ENCODE peak calls at places on chromosome 21, in seven cellular contexts. E is lower lobe of right lung, K is brain microvascular endothelial cell, O is heart right ventricle, B is hepatocyte, H is OCI-LY7, I is right lobe of liver. G is an unnamed sample.

GRCh38 chr21:41975391-41976272 is 21.8 kb upstream of the C2CD2 start:
- DNase-seq in I (no peak), K (no peak), O (no peak), H (no peak), E (no peak), B (no peak), G (no peak)

GRCh38 chr21:15063821-15064575 is 802 bp downstream of the NRIP1 start:
- DNase-seq in H (no peak), O (peak; percentile 65), B (peak; percentile 64), I (peak; percentile 76), K (peak; percentile 5), E (peak; percentile 70), G (no peak)

GRCh38 chr21:24353492-24353891 is 1253.8 kb downstream of the MRPL39 start:
- DNase-seq in O (no peak), H (no peak), E (no peak), B (no peak), I (no peak), K (no peak), G (no peak)

GRCh38 chr21:38244885-38245869 is 11.6 kb upstream of the KCNJ15 start:
- DNase-seq in K (peak; percentile 99), H (no peak), I (no peak), O (no peak), B (no peak), E (no peak), G (peak; percentile 98)

GRCh38 chr21:39581414-39581813 is 31.3 kb upstream of the B3GALT5 start:
- DNase-seq in E (no peak), H (no peak), K (no peak), O (no peak), B (no peak), I (no peak), G (no peak)

GRCh38 chr21:38806942-38807284 is 1.2 kb downstream of the ETS2 start:
- DNase-seq in B (no peak), K (peak; percentile 24), E (no peak), I (no peak), O (no peak), H (no peak), G (no peak)

GRCh38 chr21:39461419-39461818 is 9.6 kb downstream of the SH3BGR start:
- DNase-seq in E (no peak), O (no peak), H (peak; percentile 68), K (no peak), I (no peak), B (no peak), G (no peak)

GRCh38 chr21:41965447-41966340 is 11.9 kb upstream of the C2CD2 start:
- DNase-seq in K (no peak), E (no peak), B (no peak), O (no peak), H (no peak), I (no peak), G (no peak)

GRCh38 chr21:42061866-42062542 is 9.1 kb upstream of the UMODL1 start:
- DNase-seq in B (no peak), E (no peak), I (peak; percentile 28), K (no peak), O (no peak), H (peak; percentile 93), G (no peak)

GRCh38 chr21:29231781-29232548 is 66.8 kb upstream of the BACH1 start:
- DNase-seq in E (no peak), K (no peak), O (no peak), B (no peak), I (no peak), H (no peak), G (no peak)

GRCh38 chr21:22209304-22209700 is 1211.1 kb downstream of the NCAM2 start:
- DNase-seq in H (no peak), E (no peak), B (no peak), I (no peak), K (no peak), O (no peak), G (no peak)

GRCh38 chr21:41148798-41149197 is 19.2 kb upstream of the BACE2 start:
- DNase-seq in B (no peak), H (no peak), K (no peak), O (no peak), E (no peak), I (no peak), G (no peak)

GRCh38 chr21:9780441-9780937 is 740.9 kb upstream of the TPTE start:
- DNase-seq in E (no peak), K (no peak), O (no peak), I (no peak), B (no peak), H (no peak), G (no peak)

GRCh38 chr21:39556176-39556575 is 56.6 kb upstream of the B3GALT5 start:
- DNase-seq in O (no peak), B (no peak), K (no peak), H (no peak), I (no peak), E (no peak), G (no peak)

GRCh38 chr21:28215214-28215954 is 777.3 kb downstream of the LTN1 start:
- DNase-seq in I (no peak), O (no peak), K (peak; percentile 69), B (no peak), E (no peak), H (no peak), G (no peak)

GRCh38 chr21:33975548-33976081 is 60.0 kb upstream of the ATP5PO start:
- DNase-seq in E (no peak), O (no peak), B (peak; percentile 24), H (peak; percentile 69), K (peak; percentile 45), I (no peak), G (no peak)

GRCh38 chr21:38297193-38297592 is 40.4 kb downstream of the KCNJ15 start:
- DNase-seq in E (no peak), K (peak; percentile 34), I (no peak), O (no peak), B (peak; percentile 43), H (no peak), G (no peak)

DNA sequence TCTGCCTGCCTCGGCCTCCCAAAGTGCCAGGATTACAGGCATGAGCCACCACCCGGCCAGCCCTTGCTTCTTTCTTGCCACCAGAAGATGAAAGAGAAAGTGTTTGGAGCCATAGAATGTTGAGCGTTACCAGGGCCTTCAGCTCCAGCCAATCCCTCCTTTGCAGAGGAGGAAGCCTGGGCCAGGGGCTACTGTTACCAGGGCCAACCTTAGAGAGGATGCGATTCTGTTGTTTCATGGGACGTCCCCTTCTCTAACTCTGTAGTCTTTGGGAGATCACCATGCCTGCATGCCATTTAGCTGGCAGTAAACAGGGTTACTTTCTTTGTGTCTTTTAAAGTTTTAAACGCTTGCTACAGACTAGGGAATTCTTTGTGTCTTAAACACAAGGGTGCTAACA is 45.8 kb downstream of the CLDN14 start:
- DNase-seq in H (no peak), O (no peak), B (no peak), K (no peak), E (no peak), I (no peak), G (no peak)
- TF ChIP-seq CTCF in H (no peak), O (no peak), B (no peak), K (no peak), E (no peak), I (no peak), G (no peak)

DNA sequence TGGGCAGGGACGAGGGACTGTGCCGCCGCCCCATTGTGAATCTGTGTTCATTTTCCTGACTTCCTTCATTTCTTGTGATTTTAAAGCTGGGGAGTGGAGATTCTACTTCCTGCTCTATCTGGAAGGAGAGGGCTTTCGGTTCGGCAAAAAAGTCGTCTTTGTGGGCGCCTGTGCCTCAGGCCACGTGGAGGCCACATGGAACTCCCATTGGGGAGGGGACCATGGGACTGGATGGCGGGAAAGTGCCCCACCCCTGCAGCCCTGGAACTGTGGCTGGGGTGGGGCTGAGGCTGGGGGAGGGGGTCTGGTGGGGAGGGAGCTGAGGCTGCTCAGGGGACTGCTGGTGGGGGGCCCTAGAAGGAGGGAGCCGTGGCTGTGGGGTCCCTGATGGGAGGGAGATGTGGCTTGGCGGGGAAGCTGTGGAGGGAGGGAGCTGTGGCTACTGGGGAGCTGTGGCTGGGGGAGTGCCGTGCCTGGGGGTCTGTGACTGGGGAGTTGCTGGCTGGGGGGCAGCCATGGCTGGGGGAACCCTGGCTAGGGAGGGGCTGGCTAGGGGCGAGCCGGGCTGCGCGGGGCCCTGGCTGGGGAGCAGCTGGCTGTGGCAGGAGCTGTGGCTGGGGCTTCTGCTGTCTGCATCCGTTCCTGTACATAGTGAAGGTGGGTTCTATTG is 31.5 kb downstream of the COL18A1 start:
- DNase-seq in O (no peak), I (no peak), B (no peak), E (no peak), K (no peak), H (no peak), G (no peak)
- H3K4me3 ChIP-seq in O (no peak overlapping the region), I (no peak overlapping the region), B (no peak overlapping the region), E (no peak overlapping the region), K (no peak overlapping the region), H (no peak overlapping the region), G (no peak overlapping the region)

DNA sequence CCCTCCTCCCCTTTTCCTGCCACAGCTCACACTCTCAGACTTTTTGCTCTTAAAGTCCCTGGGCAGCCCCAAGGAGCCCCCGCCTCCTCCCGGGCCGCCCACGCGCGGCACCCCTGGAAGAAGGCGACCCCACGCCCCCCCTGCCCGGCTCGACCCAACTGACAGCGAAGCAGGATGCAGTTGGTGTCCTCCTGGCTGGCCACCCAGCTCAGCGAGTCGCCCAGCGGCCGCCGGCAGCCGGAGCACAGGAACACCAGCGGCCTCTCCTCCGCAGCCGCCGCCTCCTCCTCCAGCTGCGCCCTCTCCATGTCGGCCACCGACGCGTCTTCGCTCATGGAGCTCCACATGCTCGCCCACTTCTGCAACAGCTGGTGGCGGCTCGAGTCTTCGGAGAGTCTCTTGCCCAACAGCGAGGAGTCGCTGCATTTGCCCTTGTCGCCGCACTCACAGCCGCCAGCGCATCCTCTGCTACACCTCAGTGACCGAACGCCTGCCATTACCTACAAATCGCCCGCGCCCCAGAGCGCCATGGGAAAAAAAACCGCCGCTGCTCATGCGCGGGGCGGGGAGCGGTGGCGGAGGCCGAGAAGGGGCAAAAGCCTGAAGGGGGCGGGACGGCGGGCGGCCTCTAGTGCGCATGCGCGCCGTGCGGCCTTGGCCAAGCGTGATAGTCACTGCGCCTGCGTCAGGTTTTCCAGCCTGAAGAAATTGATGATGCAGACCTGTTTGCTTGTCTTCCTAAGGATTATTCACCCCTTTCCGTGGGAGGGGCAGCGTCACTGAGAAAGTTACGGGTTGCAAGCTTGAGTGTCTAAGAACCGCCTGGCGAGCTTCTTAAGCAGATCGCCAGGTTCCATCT is at the start of gene MIS18A:
- DNase-seq in B (peak; percentile 98), H (peak; percentile 94), E (peak; percentile 97), I (peak; percentile 95), O (peak; percentile 97), K (peak; percentile 97), G (peak; percentile 81)
- TF ChIP-seq CTCF in B (no peak), H (peak; percentile 17), E (no peak), I (no peak), O (no peak), K (no peak), G (no peak)

GRCh38 chr21:26842300-26842699 is 2.9 kb downstream of the ADAMTS1 start:
- DNase-seq in B (no peak), I (no peak), E (no peak), H (no peak), K (peak; percentile 25), O (no peak), G (no peak)

GRCh38 chr21:26843912-26844257 is 1.3 kb downstream of the ADAMTS1 start:
- DNase-seq in B (peak; percentile 39), K (peak; percentile 60), H (no peak), O (no peak), I (no peak), E (no peak), G (no peak)

GRCh38 chr21:26842976-26843911 is 2.0 kb downstream of the ADAMTS1 start:
- DNase-seq in O (peak; percentile 90), B (peak; percentile 95), H (no peak), K (peak; percentile 96), E (peak; percentile 84), I (peak; percentile 87), G (peak; percentile 87)

GRCh38 chr21:26840206-26840605 is 5.0 kb downstream of the ADAMTS1 start:
- DNase-seq in B (no peak), K (no peak), I (peak; percentile 52), O (no peak), E (no peak), H (no peak), G (no peak)

GRCh38 chr21:26840912-26841311 is 4.3 kb downstream of the ADAMTS1 start:
- DNase-seq in H (no peak), I (no peak), B (peak; percentile 65), O (peak; percentile 46), E (no peak), K (peak; percentile 38), G (no peak)
- H3K4me3 ChIP-seq in H (no peak overlapping the region), I (no peak overlapping the region), B (no peak overlapping the region), O (no peak overlapping the region), E (peak overlapping the region; percentile 79), K (no peak overlapping the region), G (peak overlapping the region; percentile 67)